ENCODE peak calls at places on chromosome 11, in five cellular contexts. M, Y, U, X and C are unnamed samples.

GRCh38 chr11:6099577-6099976 is 7.9 kb upstream of the OR56B4 start:
- DNase-seq in X (no peak), U (no peak), M (no peak), Y (no peak), C (no peak)

GRCh38 chr11:17972987-17973386 is 39.9 kb downstream of the SERGEF start:
- DNase-seq in X (peak; percentile 4), Y (peak; percentile 81), U (no peak), M (no peak), C (no peak)

GRCh38 chr11:12285106-12285505 is 92.3 kb upstream of the PARVA start:
- DNase-seq in X (no peak), U (no peak), Y (peak; percentile 93), M (no peak), C (peak; percentile 78)

GRCh38 chr11:37511425-37511933 is 913.4 kb upstream of the RAG2 start:
- DNase-seq in U (no peak), Y (no peak), M (no peak), X (no peak), C (no peak)

GRCh38 chr11:105181521-105181920 is 42.0 kb upstream of the CARD18 start:
- DNase-seq in M (no peak), X (no peak), Y (no peak), U (no peak), C (no peak)

GRCh38 chr11:70297341-70297740 is 26.9 kb downstream of the PPFIA1 start:
- DNase-seq in X (no peak), M (no peak), Y (no peak), U (no peak), C (no peak)

GRCh38 chr11:23413057-23413456 is 552.8 kb upstream of the CCDC179 start:
- DNase-seq in X (no peak), Y (no peak), M (no peak), U (no peak), C (no peak)

GRCh38 chr11:12808519-12808918 is 134.3 kb downstream of the TEAD1 start:
- DNase-seq in M (no peak), Y (no peak), U (no peak), X (no peak), C (no peak)

GRCh38 chr11:118081241-118081958 is 4.5 kb downstream of the TMPRSS4 start:
- DNase-seq in U (no peak), M (no peak), Y (no peak), X (no peak), C (no peak)

GRCh38 chr11:21511835-21512440 is 680.9 kb upstream of the ANO5 start:
- DNase-seq in M (no peak), U (peak; percentile 73), X (peak; percentile 64), Y (no peak), C (no peak)

GRCh38 chr11:57133616-57134015 is 48.1 kb upstream of the LRRC55 start:
- DNase-seq in Y (no peak), X (no peak), U (no peak), M (no peak), C (no peak)